ENCODE peak calls at places on chromosomes 4 and X, in four cellular contexts. One of them, this sample, is unnamed.

GRCh38 chrX:56000729-56001128 is 231.4 kb upstream of the KLF8 start:
- DNase-seq in ELF-1: no peak
- DNase-seq in HEK293T: no peak
- DNase-seq in CD4-positive, alpha-beta T cell: no peak
- DNase-seq in this sample: no peak

GRCh38 chr4:110916505-110916904 is 293.6 kb upstream of the PITX2 start:
- DNase-seq in HEK293T: no peak
- DNase-seq in ELF-1: no peak
- DNase-seq in CD4-positive, alpha-beta T cell: no peak
- DNase-seq in this sample: no peak

GRCh38 chr4:38013461-38014366 is 53.5 kb downstream of the PTTG2 start:
- DNase-seq in HEK293T: no peak
- DNase-seq in ELF-1: no peak
- DNase-seq in CD4-positive, alpha-beta T cell: no peak
- DNase-seq in this sample: no peak

GRCh38 chrX:140157611-140158010 is 192.3 kb upstream of the CXorf66 start:
- DNase-seq in CD4-positive, alpha-beta T cell: no peak
- DNase-seq in ELF-1: peak; percentile 32
- DNase-seq in HEK293T: no peak
- DNase-seq in this sample: peak; percentile 71

GRCh38 chr4:26803462-26803861 is 57.2 kb upstream of the STIM2 start:
- DNase-seq in ELF-1: peak; percentile 28
- DNase-seq in HEK293T: no peak
- DNase-seq in CD4-positive, alpha-beta T cell: no peak
- DNase-seq in this sample: peak; percentile 86

GRCh38 chr4:98558366-98558765 is 100.0 kb downstream of the TSPAN5 start:
- DNase-seq in ELF-1: no peak
- DNase-seq in CD4-positive, alpha-beta T cell: no peak
- DNase-seq in HEK293T: no peak
- DNase-seq in this sample: no peak

GRCh38 chr4:153432971-153433752 is 33.0 kb upstream of the TMEM131L start:
- DNase-seq in ELF-1: peak; percentile 83
- DNase-seq in CD4-positive, alpha-beta T cell: peak; percentile 49
- DNase-seq in HEK293T: peak; percentile 59
- DNase-seq in this sample: peak; percentile 78

GRCh38 chrX:40420899-40421729 is 159.7 kb upstream of the ATP6AP2 start:
- DNase-seq in HEK293T: no peak
- DNase-seq in ELF-1: peak; percentile 57
- DNase-seq in CD4-positive, alpha-beta T cell: no peak
- DNase-seq in this sample: peak; percentile 93

GRCh38 chrX:37986893-37987292 is 19.5 kb upstream of the SYTL5 start:
- DNase-seq in ELF-1: no peak
- DNase-seq in CD4-positive, alpha-beta T cell: no peak
- DNase-seq in HEK293T: no peak
- DNase-seq in this sample: no peak

GRCh38 chr4:79652232-79652631 is 244.2 kb upstream of the GK2 start:
- DNase-seq in ELF-1: no peak
- DNase-seq in CD4-positive, alpha-beta T cell: no peak
- DNase-seq in HEK293T: no peak
- DNase-seq in this sample: no peak

GRCh38 chr4:152073738-152074137 is 312.9 kb upstream of the GATB start:
- DNase-seq in ELF-1: no peak
- DNase-seq in CD4-positive, alpha-beta T cell: no peak
- DNase-seq in HEK293T: no peak
- DNase-seq in this sample: peak; percentile 66

GRCh38 chr4:10461091-10461849 is 4.0 kb upstream of the ZNF518B start:
- DNase-seq in ELF-1: peak; percentile 90
- DNase-seq in CD4-positive, alpha-beta T cell: peak; percentile 67
- DNase-seq in HEK293T: peak; percentile 86
- DNase-seq in this sample: peak; percentile 85

GRCh38 chr4:114137984-114138383 is 158.5 kb upstream of the ARSJ start:
- DNase-seq in HEK293T: no peak
- DNase-seq in CD4-positive, alpha-beta T cell: no peak
- DNase-seq in ELF-1: no peak
- DNase-seq in this sample: no peak

GRCh38 chr4:10706236-10706635 is 21.7 kb upstream of the CLNK start:
- DNase-seq in ELF-1: no peak
- DNase-seq in HEK293T: no peak
- DNase-seq in CD4-positive, alpha-beta T cell: no peak
- DNase-seq in this sample: no peak

GRCh38 chr4:144575181-144575580 is 70.8 kb upstream of the HHIP start:
- DNase-seq in CD4-positive, alpha-beta T cell: no peak
- DNase-seq in HEK293T: peak; percentile 15
- DNase-seq in ELF-1: no peak
- DNase-seq in this sample: peak; percentile 57

GRCh38 chrX:103831803-103832544 is at the start of gene RAB9B:
- DNase-seq in HEK293T: peak; percentile 91
- DNase-seq in CD4-positive, alpha-beta T cell: no peak
- DNase-seq in ELF-1: peak; percentile 82
- DNase-seq in this sample: peak; percentile 86

GRCh38 chrX:96440941-96441340 is 243.7 kb upstream of the DIAPH2 start:
- DNase-seq in HEK293T: no peak
- DNase-seq in ELF-1: no peak
- DNase-seq in CD4-positive, alpha-beta T cell: no peak
- DNase-seq in this sample: no peak

GRCh38 chr4:147754037-147754445 is 22.2 kb downstream of the ARHGAP10 start:
- DNase-seq in HEK293T: no peak
- DNase-seq in CD4-positive, alpha-beta T cell: no peak
- DNase-seq in ELF-1: peak; percentile 49
- DNase-seq in this sample: peak; percentile 86

This sample was measured in islet precursor cell.